ENCODE peak calls at places on chromosomes 11 and 22, in four cellular contexts. One of them, this sample, is unnamed. For H3K36me3 and H3K4me1, the result is how much of the 10 kb centered on the place peaks cover.

GRCh38 chr11:2787816-2788750 is 88.3 kb upstream of the KCNQ1OT1 start:
- DNase-seq in heart right ventricle: peak
- DNase-seq in transverse colon: peak
- DNase-seq in PC-3: no peak
- DNase-seq in this sample: peak

GRCh38 chr22:45242778-45243191 is 2.1 kb upstream of the KIAA0930 start:
- DNase-seq in PC-3: peak
- DNase-seq in transverse colon: peak
- DNase-seq in heart right ventricle: no peak
- DNase-seq in this sample: peak

GRCh38 chr11:64650923-64651523 is 60.0 kb downstream of the SLC22A12 start:
- DNase-seq in PC-3: peak
- DNase-seq in heart right ventricle: no peak
- DNase-seq in transverse colon: no peak
- DNase-seq in this sample: peak

GRCh38 chr11:12179521-12179920 is 69.1 kb downstream of the MICAL2 start:
- DNase-seq in PC-3: no peak
- DNase-seq in heart right ventricle: no peak
- DNase-seq in transverse colon: no peak
- DNase-seq in this sample: no peak

GRCh38 chr22:46044718-46045458 is 67.9 kb upstream of the WNT7B start:
- DNase-seq in heart right ventricle: peak
- DNase-seq in PC-3: no peak
- DNase-seq in transverse colon: peak
- DNase-seq in this sample: peak

GRCh38 chr11:47950396-47950795 is 30.0 kb upstream of the PTPRJ start:
- DNase-seq in PC-3: no peak
- DNase-seq in transverse colon: peak
- DNase-seq in heart right ventricle: no peak
- DNase-seq in this sample: no peak

GRCh38 chr11:45335434-45335833 is 49.3 kb upstream of the SYT13 start:
- DNase-seq in heart right ventricle: no peak
- DNase-seq in PC-3: no peak
- DNase-seq in transverse colon: no peak
- DNase-seq in this sample: no peak

GRCh38 chr11:995752-996420 is 40.6 kb downstream of the MUC6 start:
- DNase-seq in transverse colon: no peak
- DNase-seq in heart right ventricle: no peak
- DNase-seq in PC-3: no peak
- DNase-seq in this sample: no peak

GRCh38 chr11:64745219-64745522 is 1.2 kb upstream of the RASGRP2 start:
- DNase-seq in PC-3: no peak
- DNase-seq in heart right ventricle: peak
- DNase-seq in transverse colon: peak
- DNase-seq in this sample: peak

GRCh38 chr22:36745301-36745995 is 30.5 kb downstream of the IFT27 start:
- DNase-seq in transverse colon: no peak
- DNase-seq in heart right ventricle: no peak
- DNase-seq in PC-3: no peak
- DNase-seq in this sample: peak

GRCh38 chr22:42280836-42281235 is 10.4 kb upstream of the TCF20 start:
- DNase-seq in heart right ventricle: no peak
- DNase-seq in transverse colon: no peak
- DNase-seq in PC-3: no peak
- DNase-seq in this sample: peak

GRCh38 chr11:7444582-7444981 is 40.7 kb upstream of the OLFML1 start:
- DNase-seq in heart right ventricle: no peak
- DNase-seq in PC-3: no peak
- DNase-seq in transverse colon: no peak
- DNase-seq in this sample: no peak

GRCh38 chr22:23832226-23833016 is 6.4 kb downstream of the DERL3 start:
- DNase-seq in transverse colon: no peak
- DNase-seq in PC-3: no peak
- DNase-seq in heart right ventricle: no peak
- DNase-seq in this sample: peak

GRCh38 chr22:48729499-48730171 is 1098.0 kb downstream of the BRD1 start:
- DNase-seq in heart right ventricle: no peak
- DNase-seq in PC-3: no peak
- DNase-seq in transverse colon: no peak
- DNase-seq in this sample: peak

GRCh38 chr11:126344291-126344970 is 11.1 kb upstream of the ST3GAL4 start:
- DNase-seq in PC-3: no peak
- DNase-seq in heart right ventricle: no peak
- DNase-seq in transverse colon: no peak
- DNase-seq in this sample: peak

GRCh38 chr22:28246392-28246791 is 327.3 kb upstream of the PITPNB start:
- DNase-seq in heart right ventricle: no peak
- DNase-seq in PC-3: no peak
- DNase-seq in transverse colon: no peak
- DNase-seq in this sample: no peak

GRCh38 chr11:57476883-57477506 is 16.7 kb downstream of the RTN4RL2 start:
- DNase-seq in PC-3: peak
- DNase-seq in heart right ventricle: peak
- DNase-seq in transverse colon: peak
- DNase-seq in this sample: peak

GRCh38 chr22:49055406-49055805 is 772.3 kb downstream of the BRD1 start:
- DNase-seq in transverse colon: no peak
- DNase-seq in PC-3: no peak
- DNase-seq in heart right ventricle: no peak
- DNase-seq in this sample: no peak

GRCh38 chr22:23068832-23069385 is 1.4 kb upstream of the GNAZ start:
- DNase-seq in heart right ventricle: no peak
- DNase-seq in PC-3: no peak
- DNase-seq in transverse colon: peak
- DNase-seq in this sample: peak

GRCh38 chr22:42116848-42117424 is 13.7 kb downstream of the CYP2D6 start:
- DNase-seq in transverse colon: peak
- DNase-seq in heart right ventricle: no peak
- DNase-seq in PC-3: no peak
- DNase-seq in this sample: no peak

GRCh38 chr11:128725630-128726461 is 32.0 kb downstream of the FLI1 start:
- DNase-seq in heart right ventricle: no peak
- DNase-seq in transverse colon: peak
- DNase-seq in PC-3: no peak
- DNase-seq in this sample: no peak

GRCh38 chr11:27087425-27087824 is 46.8 kb downstream of the BBOX1 start:
- DNase-seq in transverse colon: no peak
- DNase-seq in PC-3: no peak
- DNase-seq in heart right ventricle: no peak
- DNase-seq in this sample: no peak

GRCh38 chr11:75052457-75052856 is 44.2 kb downstream of the OR2AT4 start:
- DNase-seq in heart right ventricle: no peak
- DNase-seq in PC-3: no peak
- DNase-seq in transverse colon: no peak
- DNase-seq in this sample: no peak

GRCh38 chr11:75055511-75055910 is 41.2 kb downstream of the OR2AT4 start:
- DNase-seq in transverse colon: no peak
- DNase-seq in heart right ventricle: no peak
- DNase-seq in PC-3: no peak
- DNase-seq in this sample: no peak

GRCh38 chr11:75051043-75051442 is 45.6 kb downstream of the OR2AT4 start:
- DNase-seq in transverse colon: no peak
- DNase-seq in heart right ventricle: no peak
- DNase-seq in PC-3: no peak
- DNase-seq in this sample: no peak

GRCh38 chr11:75050516-75050915 is 46.2 kb downstream of the OR2AT4 start:
- DNase-seq in transverse colon: no peak
- DNase-seq in heart right ventricle: no peak
- DNase-seq in PC-3: no peak
- DNase-seq in this sample: no peak
- H3K36me3 ChIP-seq in transverse colon: under half
- H3K36me3 ChIP-seq in heart right ventricle: under half
- H3K36me3 ChIP-seq in PC-3: under half
- H3K36me3 ChIP-seq in this sample: under half

DNA sequence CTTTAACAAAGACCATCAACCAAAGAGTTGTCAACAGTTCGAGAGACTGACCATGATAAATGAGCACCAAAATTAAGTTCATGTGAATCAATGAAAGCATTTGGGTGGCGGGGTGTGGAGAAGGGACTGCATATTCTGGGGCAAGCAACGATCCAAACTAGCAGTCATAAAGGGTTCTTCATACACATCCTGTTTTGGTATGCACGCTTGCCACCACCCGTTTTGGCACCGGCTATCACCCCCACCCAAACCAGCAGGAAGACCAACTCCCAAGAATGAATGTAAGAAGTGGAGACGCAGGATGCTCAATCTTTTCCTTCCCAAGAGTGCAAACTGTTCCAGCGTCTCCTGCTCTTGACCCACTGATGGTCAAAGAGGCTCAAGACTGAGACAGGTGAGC is 80.8 kb downstream of the SGSM3 start:
- DNase-seq in transverse colon: no peak
- DNase-seq in heart right ventricle: no peak
- DNase-seq in PC-3: no peak
- DNase-seq in this sample: no peak
- H3K4me1 ChIP-seq in transverse colon: under half
- H3K4me1 ChIP-seq in heart right ventricle: under half
- H3K4me1 ChIP-seq in PC-3: under half
- H3K4me1 ChIP-seq in this sample: under half

GRCh38 chr11:10581481-10582019 is 13.1 kb upstream of the LYVE1 start:
- DNase-seq in PC-3: peak
- DNase-seq in heart right ventricle: no peak
- DNase-seq in transverse colon: peak
- DNase-seq in this sample: no peak
- H3K36me3 ChIP-seq in PC-3: under half
- H3K36me3 ChIP-seq in heart right ventricle: under half
- H3K36me3 ChIP-seq in transverse colon: under half
- H3K36me3 ChIP-seq in this sample: under half

DNA sequence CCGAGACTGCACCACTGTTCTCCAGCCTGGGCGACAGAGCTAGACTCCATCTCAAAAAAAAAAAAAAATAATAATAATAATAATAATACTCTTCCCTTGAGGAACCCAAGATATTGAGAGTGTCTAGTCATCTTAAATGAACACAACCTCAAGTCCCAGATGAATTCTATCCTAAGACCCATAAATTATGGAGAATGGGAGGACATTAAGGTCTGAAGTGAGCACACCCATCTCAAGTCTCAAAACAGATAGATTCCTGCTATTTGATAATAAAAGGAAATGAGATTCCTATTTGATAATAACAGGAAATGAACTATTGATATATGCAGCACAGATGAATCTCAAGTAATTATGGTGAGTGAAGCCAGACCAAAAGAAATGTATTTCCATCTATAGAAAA is 51.5 kb downstream of the MAPK1 start:
- DNase-seq in heart right ventricle: no peak
- DNase-seq in transverse colon: no peak
- DNase-seq in PC-3: no peak
- DNase-seq in this sample: no peak
- H3K4me1 ChIP-seq in heart right ventricle: under half
- H3K4me1 ChIP-seq in transverse colon: half or more
- H3K4me1 ChIP-seq in PC-3: under half
- H3K4me1 ChIP-seq in this sample: under half

DNA sequence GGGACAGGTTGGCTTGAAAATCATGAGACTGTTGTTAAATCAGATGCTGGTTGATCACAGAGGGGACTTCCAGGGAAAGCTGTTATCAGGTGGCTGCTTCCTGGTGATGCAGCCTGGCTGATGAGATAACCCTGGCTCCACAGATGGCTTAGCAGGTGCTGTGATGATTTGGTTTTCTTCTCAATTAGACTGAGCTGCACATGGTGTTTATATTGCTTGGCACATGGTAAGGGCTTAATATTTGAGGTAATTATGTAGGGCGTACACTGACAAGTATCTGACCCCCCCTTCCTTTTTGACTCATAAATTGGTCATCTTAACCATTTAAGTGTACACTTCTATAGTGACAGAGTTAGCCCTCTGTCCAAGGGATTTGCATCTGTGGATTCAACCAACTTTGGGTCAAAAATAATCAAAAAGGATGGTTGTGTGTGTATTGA is 7.0 kb downstream of the RPS3 start:
- DNase-seq in transverse colon: no peak
- DNase-seq in PC-3: peak
- DNase-seq in heart right ventricle: no peak
- DNase-seq in this sample: no peak
- H3K36me3 ChIP-seq in transverse colon: half or more
- H3K36me3 ChIP-seq in PC-3: half or more
- H3K36me3 ChIP-seq in heart right ventricle: under half
- H3K36me3 ChIP-seq in this sample: half or more